ENCODE peak calls at places on chromosomes 5 and 9, in seven cellular contexts. G is cardiac muscle cell, M is endodermal cell, B is activated B cell treated with CpG ODN at 0.5 μM for 24 hours, P is heart left ventricle, K is OCI-LY7, F is lung. S is an unnamed sample.

GRCh38 chr5:97181856-97182545 is 1.0 kb downstream of the RIOK2 start:
- DNase-seq in G (peak), M (no peak), B (no peak), P (no peak), K (no peak), F (no peak), S (no peak)

GRCh38 chr5:165108809-165109208 is 1603.4 kb downstream of the MAT2B start:
- DNase-seq in G (no peak), M (no peak), B (no peak), P (no peak), K (no peak), F (no peak), S (no peak)

GRCh38 chr5:65142511-65143011 is 339.2 kb downstream of the ADAMTS6 start:
- DNase-seq in G (peak), M (peak), B (no peak), P (no peak), K (no peak), F (no peak), S (no peak)

GRCh38 chr5:102539598-102539997 is 40.8 kb upstream of the SLCO6A1 start:
- DNase-seq in G (no peak), M (no peak), B (no peak), P (no peak), K (no peak), F (no peak), S (no peak)

GRCh38 chr9:130345993-130346385 is 80.4 kb downstream of the HMCN2 start:
- DNase-seq in G (no peak), M (peak), B (no peak), P (no peak), K (no peak), F (no peak), S (no peak)

GRCh38 chr5:123719004-123719403 is 207.0 kb downstream of the CSNK1G3 start:
- DNase-seq in G (peak), M (no peak), B (no peak), P (no peak), K (no peak), F (no peak), S (no peak)

GRCh38 chr5:155019601-155020226 is 6.2 kb downstream of the KIF4B start:
- DNase-seq in G (no peak), M (no peak), B (no peak), P (no peak), K (no peak), F (no peak), S (no peak)

GRCh38 chr5:146338774-146339714 is at the start of gene POU4F3:
- DNase-seq in G (no peak), M (peak), B (no peak), P (no peak), K (no peak), F (no peak), S (no peak)

GRCh38 chr9:18493361-18494015 is 19.5 kb downstream of the ADAMTSL1 start:
- DNase-seq in G (no peak), M (no peak), B (no peak), P (no peak), K (no peak), F (no peak), S (no peak)

GRCh38 chr9:134455951-134456739 is 129.9 kb downstream of the RXRA start:
- DNase-seq in G (peak), M (no peak), B (peak), P (peak), K (no peak), F (peak), S (no peak)
- TF ChIP-seq CTCF in G (peak), M (no peak), B (no peak), P (peak), K (no peak), F (no peak), S (no peak)

DNA sequence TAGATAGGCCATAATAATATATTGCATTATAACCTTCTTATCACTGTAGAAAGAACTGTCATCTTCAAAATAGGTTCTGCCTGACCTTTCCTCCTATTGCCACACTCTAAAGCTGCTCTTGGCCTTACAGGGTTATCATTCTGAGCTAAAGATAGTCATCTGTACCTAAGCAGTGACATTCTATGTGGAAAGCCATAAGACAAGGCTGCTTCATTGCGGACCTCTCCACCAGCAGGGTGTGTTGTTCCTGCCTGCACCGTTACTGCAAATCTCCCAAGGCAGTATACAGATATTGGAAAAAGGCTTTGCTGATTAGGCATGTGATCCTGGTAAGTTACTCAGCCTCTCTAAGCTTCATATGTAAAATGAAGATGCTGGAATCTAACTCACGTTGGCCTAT is 8.1 kb downstream of the ZNF622 start:
- DNase-seq in G (no peak), M (no peak), B (no peak), P (no peak), K (no peak), F (no peak), S (no peak)
- TF ChIP-seq CTCF in G (no peak), M (peak), B (no peak), P (peak), K (no peak), F (no peak), S (peak)

GRCh38 chr9:124766815-124767554 is 4.1 kb downstream of the NR6A1 start:
- DNase-seq in G (no peak), M (no peak), B (no peak), P (no peak), K (peak), F (no peak), S (no peak)
- TF ChIP-seq CTCF in G (peak), M (peak), B (no peak), P (no peak), K (peak), F (no peak), S (peak)

DNA sequence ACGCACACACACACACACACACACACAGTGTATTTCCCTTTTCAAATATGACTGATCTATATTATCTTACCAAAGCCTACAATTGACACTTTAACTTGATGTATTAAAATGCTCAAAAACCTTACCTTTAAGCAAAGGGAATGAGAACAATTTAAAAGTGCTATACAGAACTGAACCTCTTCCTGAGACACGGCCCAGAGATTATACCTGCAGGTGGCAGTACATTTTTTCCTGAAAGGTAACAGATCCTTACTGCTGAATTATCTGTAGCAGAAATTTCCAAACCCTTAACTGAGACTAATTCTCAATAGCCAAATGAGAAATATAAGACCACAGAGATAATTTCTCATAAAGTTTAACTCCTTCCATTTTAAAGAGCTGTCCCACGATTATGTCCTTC is 91.1 kb downstream of the MYO10 start:
- DNase-seq in G (no peak), M (no peak), B (no peak), P (no peak), K (no peak), F (no peak), S (no peak)
- TF ChIP-seq CTCF in G (peak), M (peak), B (no peak), P (no peak), K (peak), F (no peak), S (no peak)